ENCODE peak calls at places on chromosomes 4 and X, in ten cellular contexts. C is endothelial cell of umbilical vein, F is HCT116, A is psoas muscle, R is colonic mucosa, U is aorta, M is IMR-90, D is Peyer's patch, J is coronary artery, O is A549. P is an unnamed sample.

GRCh38 chr4:149781150-149781549 is 34.5 kb downstream of the IQCM start:
- DNase-seq in C (no peak), A (no peak), D (no peak), J (no peak), M (peak; percentile 80), O (no peak), R (no peak), U (no peak), F (peak; percentile 42), P (no peak)

GRCh38 chr4:6909113-6909969 is at the start of gene TBC1D14:
- DNase-seq in D (peak; percentile 93), J (peak; percentile 92), R (peak; percentile 86), M (peak; percentile 81), C (peak; percentile 85), A (peak; percentile 94), U (peak; percentile 93), O (peak; percentile 73), F (peak; percentile 68), P (peak; percentile 96)

GRCh38 chr4:72993876-72994275 is 75.6 kb downstream of the COX18 start:
- DNase-seq in A (no peak), F (no peak), R (no peak), M (no peak), O (no peak), U (no peak), D (no peak), J (no peak), C (no peak), P (no peak)

GRCh38 chr4:89619230-89619962 is 217.6 kb downstream of the SNCA start:
- DNase-seq in O (no peak), C (no peak), D (no peak), U (no peak), M (no peak), A (no peak), R (no peak), J (no peak), F (no peak), P (no peak)

GRCh38 chrX:136273986-136274385 is 22.8 kb upstream of the MAP7D3 start:
- DNase-seq in F (no peak), A (no peak), O (no peak), C (no peak), R (no peak), U (no peak), J (no peak), D (no peak), M (no peak), P (no peak)

GRCh38 chrX:21838937-21839333 is 482 bp upstream of the MBTPS2 start:
- DNase-seq in A (no peak), R (no peak), F (no peak), O (no peak), D (no peak), U (no peak), M (peak; percentile 14), C (no peak), J (no peak), P (no peak)

GRCh38 chr4:169612869-169613859 is 781 bp upstream of the NEK1 start:
- DNase-seq in F (peak; percentile 68), J (no peak), A (peak; percentile 76), O (peak; percentile 44), D (peak; percentile 79), M (peak; percentile 79), U (peak; percentile 80), C (peak; percentile 85), R (peak; percentile 91), P (peak; percentile 80)

GRCh38 chr4:79851625-79852304 is 221.3 kb downstream of the ANTXR2 start:
- DNase-seq in M (peak; percentile 22), C (peak; percentile 50), J (no peak), O (no peak), F (no peak), A (no peak), U (no peak), D (no peak), R (no peak), P (no peak)

GRCh38 chrX:35380808-35381700 is 417.1 kb upstream of the MAGEB16 start:
- DNase-seq in J (no peak), U (no peak), C (peak; percentile 1), O (peak; percentile 1), F (no peak), A (no peak), R (no peak), D (no peak), M (peak; percentile 20), P (no peak)

GRCh38 chr4:903066-904046 is 28.8 kb downstream of the GAK start:
- DNase-seq in F (no peak), M (no peak), O (no peak), A (no peak), J (no peak), D (no peak), C (no peak), U (no peak), R (no peak), P (no peak)

GRCh38 chr4:146654648-146654975 is 15.9 kb downstream of the POU4F2 start:
- DNase-seq in F (no peak), M (no peak), R (no peak), J (no peak), O (no peak), U (no peak), A (no peak), C (peak; percentile 24), D (no peak), P (no peak)
- H3K4me3 ChIP-seq in F (no peak overlapping the region), M (peak overlapping the region; percentile 37), R (peak overlapping the region; percentile 20), J (peak overlapping the region; percentile 71), O (peak overlapping the region; percentile 46), U (peak overlapping the region; percentile 28), A (peak overlapping the region; percentile 65), C (peak overlapping the region; percentile 61), D (peak overlapping the region; percentile 42), P (peak overlapping the region; percentile 39)

GRCh38 chrX:68880846-68881513 is 52.2 kb downstream of the EFNB1 start:
- DNase-seq in M (no peak), A (no peak), J (no peak), R (no peak), C (no peak), D (no peak), O (no peak), U (no peak), F (no peak), P (no peak)

GRCh38 chrX:68876731-68877130 is 47.9 kb downstream of the EFNB1 start:
- DNase-seq in J (no peak), M (no peak), D (no peak), U (no peak), C (no peak), R (no peak), A (no peak), O (no peak), F (no peak), P (no peak)

GRCh38 chrX:68878977-68879376 is 50.2 kb downstream of the EFNB1 start:
- DNase-seq in U (no peak), J (no peak), A (no peak), R (no peak), C (no peak), F (no peak), M (no peak), O (no peak), D (no peak), P (no peak)

GRCh38 chrX:68874076-68874475 is 45.3 kb downstream of the EFNB1 start:
- DNase-seq in R (no peak), J (no peak), D (no peak), C (no peak), U (no peak), A (no peak), O (no peak), F (no peak), M (no peak), P (no peak)

DNA sequence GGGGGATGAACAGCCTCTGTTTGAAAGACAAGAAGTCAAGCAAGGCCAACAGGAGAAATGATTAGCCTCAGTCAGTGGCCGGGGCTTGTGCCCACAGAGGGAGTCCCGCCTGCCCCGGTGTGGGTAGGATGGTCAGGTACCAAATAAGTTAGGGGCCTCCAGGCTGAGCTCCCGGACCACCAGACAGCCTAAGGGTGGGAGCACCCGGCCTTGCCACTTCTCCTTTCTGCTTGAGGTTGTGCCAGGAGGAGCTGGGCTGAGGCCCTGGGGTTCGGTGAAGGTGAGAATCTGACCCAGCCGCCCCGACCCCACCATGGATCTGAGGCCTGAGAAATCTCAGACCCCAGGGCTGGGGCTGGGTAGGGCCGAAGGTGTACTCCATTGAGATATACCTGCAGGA is 48.8 kb downstream of the EFNB1 start:
- DNase-seq in F (no peak), C (no peak), R (no peak), O (no peak), U (no peak), D (no peak), J (no peak), A (no peak), M (no peak), P (no peak)
- H3K27ac ChIP-seq in F (no peak overlapping the region), C (no peak overlapping the region), R (no peak overlapping the region), O (no peak overlapping the region), U (no peak overlapping the region), D (no peak overlapping the region), J (no peak overlapping the region), A (no peak overlapping the region), M (no peak overlapping the region), P (no peak overlapping the region)

GRCh38 chr4:153679476-153679875 is 4.6 kb upstream of the TLR2 start:
- DNase-seq in U (no peak), D (no peak), R (no peak), C (no peak), F (no peak), A (no peak), M (no peak), J (no peak), O (no peak), P (no peak)

GRCh38 chr4:153684182-153685073 is at the start of gene TLR2:
- DNase-seq in C (peak; percentile 17), F (no peak), O (peak; percentile 17), U (peak; percentile 92), A (peak; percentile 80), D (peak; percentile 86), R (peak; percentile 73), J (peak; percentile 80), M (no peak), P (peak; percentile 94)

DNA sequence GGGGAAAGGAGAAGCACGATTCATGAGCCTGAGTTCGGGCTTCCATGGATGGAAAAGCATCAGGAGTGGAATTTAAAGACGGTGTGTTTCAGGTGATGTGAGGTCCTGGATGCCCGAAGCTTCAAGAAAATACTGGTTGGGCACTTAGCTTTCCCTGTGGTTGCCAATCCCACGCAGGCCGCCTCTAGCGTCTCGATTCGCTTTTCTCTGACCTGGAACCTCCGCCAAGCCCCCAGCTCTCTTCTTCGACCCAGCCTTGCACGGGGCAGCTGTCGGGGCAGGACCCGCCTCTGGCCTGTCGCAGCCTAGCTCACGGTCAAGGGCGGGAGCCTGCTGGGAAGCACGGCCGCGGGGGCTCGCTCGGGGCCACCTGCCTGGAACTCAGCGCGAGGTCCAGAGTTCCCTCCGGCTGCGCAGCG is 308 bp upstream of the TLR2 start:
- DNase-seq in C (no peak), J (no peak), D (no peak), A (no peak), O (no peak), R (no peak), F (no peak), U (no peak), M (no peak), P (no peak)
- H3K4me3 ChIP-seq in C (no peak overlapping the region), J (peak overlapping the region; percentile 81), D (peak overlapping the region; percentile 63), A (peak overlapping the region; percentile 70), O (peak overlapping the region; percentile 53), R (peak overlapping the region; percentile 61), F (no peak overlapping the region), U (peak overlapping the region; percentile 65), M (peak overlapping the region; percentile 35), P (peak overlapping the region; percentile 65)

DNA sequence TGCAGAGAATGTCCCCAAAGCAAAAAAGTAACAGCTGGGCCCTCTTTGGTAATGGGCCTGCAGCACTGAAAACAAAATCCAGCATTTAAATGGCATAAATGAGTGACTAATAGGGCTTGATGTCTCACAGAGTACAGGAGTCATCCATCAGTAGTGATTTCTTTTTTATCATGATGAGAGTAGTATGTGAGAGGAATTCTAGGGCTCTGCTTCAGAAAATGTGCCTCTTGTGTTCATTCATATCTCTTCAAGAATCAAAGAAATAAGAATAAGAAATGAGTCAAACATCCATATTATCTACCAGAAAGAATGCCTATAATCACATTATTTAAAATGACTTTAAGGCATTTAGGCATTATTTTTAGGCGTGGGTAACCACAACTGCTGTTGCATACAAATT is 792.9 kb upstream of the HTR2C start:
- DNase-seq in R (no peak), U (no peak), F (no peak), D (no peak), C (no peak), O (no peak), J (no peak), M (no peak), A (no peak), P (no peak)
- H3K27ac ChIP-seq in R (no peak overlapping the region), U (no peak overlapping the region), F (no peak overlapping the region), D (no peak overlapping the region), C (no peak overlapping the region), O (no peak overlapping the region), J (no peak overlapping the region), M (no peak overlapping the region), A (no peak overlapping the region), P (no peak overlapping the region)